ENCODE peak calls at places on chromosomes 6 and 20, in eight cellular contexts. H is activated CD8-positive, alpha-beta memory T cell treated with anti-CD3 and anti-CD28 coated beads, Interleukin-2, amount 10 ng/mL, durations not matched to agents 7 days and 5 days; U is HS-5; A is cerebellar nuclear complex; D is SK-MEL-5; X is SHP77; Y is activated naive CD4-positive, alpha-beta T cell treated with anti-CD3 and anti-CD28 coated beads, Interleukin-2, amount 50 U/mL, for 16 hours; F is T-helper 1 cell. Z is an unnamed sample.

GRCh38 chr6:22343864-22344263 is 47.0 kb upstream of the PRL start:
- DNase-seq in U (no peak), A (no peak), H (no peak), D (peak), Y (no peak), F (no peak), X (no peak), Z (no peak)

GRCh38 chr6:134063121-134063965 is 10.9 kb upstream of the SLC2A12 start:
- DNase-seq in D (peak), F (no peak), Y (no peak), X (peak), H (no peak), A (no peak), U (no peak), Z (no peak)

GRCh38 chr6:42402184-42402583 is 49.5 kb downstream of the TRERF1 start:
- DNase-seq in F (no peak), X (no peak), A (no peak), Y (peak), D (no peak), H (peak), U (no peak), Z (no peak)

GRCh38 chr20:60037120-60037499 is 78.9 kb downstream of the CDH26 start:
- DNase-seq in D (peak), Y (no peak), H (no peak), U (no peak), X (no peak), F (no peak), A (no peak), Z (no peak)

GRCh38 chr6:11605507-11605905 is 68.0 kb downstream of the TMEM170B start:
- DNase-seq in F (no peak), Y (no peak), H (no peak), A (no peak), D (no peak), U (no peak), X (no peak), Z (no peak)

GRCh38 chr6:51415501-51415900 is 596.8 kb downstream of the TFAP2B start:
- DNase-seq in U (no peak), D (no peak), H (no peak), X (no peak), F (no peak), Y (no peak), A (no peak), Z (no peak)

GRCh38 chr6:156934054-156934424 is 156.9 kb downstream of the ARID1B start:
- DNase-seq in F (no peak), Y (no peak), X (no peak), U (no peak), H (no peak), D (no peak), A (no peak), Z (no peak)

GRCh38 chr6:122622404-122622938 is 12.3 kb downstream of the PKIB start:
- DNase-seq in Y (no peak), U (no peak), H (no peak), D (no peak), A (no peak), X (no peak), F (no peak), Z (no peak)

GRCh38 chr20:18397090-18397489 is 69.7 kb downstream of the DZANK1 start:
- DNase-seq in U (no peak), F (no peak), Y (no peak), X (no peak), H (no peak), A (no peak), D (no peak), Z (no peak)

Z was measured in fibroblast of the conjunctiva.